ENCODE peak calls at places on chromosomes 7 and 10, in four cellular contexts. J is BE2C, V is H9, X is stomach. O is an unnamed sample.

GRCh38 chr10:15084502-15084922 is 4.1 kb downstream of the ACBD7 start:
- DNase-seq in X (peak; percentile 48), V (peak; percentile 69), J (peak; percentile 40), O (peak; percentile 53)

GRCh38 chr10:116521424-116522305 is 24.1 kb upstream of the PNLIP start:
- DNase-seq in V (no peak), X (no peak), J (peak; percentile 25), O (peak; percentile 65)

GRCh38 chr10:79066460-79067240 is 2.1 kb upstream of the ZMIZ1 start:
- DNase-seq in V (peak; percentile 69), J (peak; percentile 69), X (no peak), O (no peak)

GRCh38 chr10:47264797-47265281 is 35.2 kb upstream of the GDF10 start:
- DNase-seq in J (no peak), X (no peak), V (no peak), O (no peak)

GRCh38 chr10:16945566-16945965 is 128.3 kb upstream of the RSU1 start:
- DNase-seq in V (no peak), X (no peak), J (no peak), O (no peak)

GRCh38 chr7:112770051-112770450 is 20.1 kb downstream of the TMEM168 start:
- DNase-seq in X (no peak), J (no peak), V (no peak), O (no peak)

GRCh38 chr10:3803295-3803883 is 18.4 kb upstream of the KLF6 start:
- DNase-seq in X (no peak), J (no peak), V (no peak), O (no peak)

GRCh38 chr10:121188005-121188404 is 336.8 kb downstream of the WDR11 start:
- DNase-seq in J (no peak), X (no peak), V (no peak), O (no peak)

GRCh38 chr7:133820584-133820983 is 306.6 kb upstream of the LRGUK start:
- DNase-seq in V (no peak), X (no peak), J (peak; percentile 46), O (no peak)

GRCh38 chr7:71133232-71133622 is 1.3 kb downstream of the GALNT17 start:
- DNase-seq in J (no peak), X (no peak), V (no peak), O (no peak)

GRCh38 chr10:43407148-43407575 is 1.8 kb downstream of the HNRNPF start:
- DNase-seq in J (peak; percentile 64), V (no peak), X (peak; percentile 66), O (peak; percentile 80)

DNA sequence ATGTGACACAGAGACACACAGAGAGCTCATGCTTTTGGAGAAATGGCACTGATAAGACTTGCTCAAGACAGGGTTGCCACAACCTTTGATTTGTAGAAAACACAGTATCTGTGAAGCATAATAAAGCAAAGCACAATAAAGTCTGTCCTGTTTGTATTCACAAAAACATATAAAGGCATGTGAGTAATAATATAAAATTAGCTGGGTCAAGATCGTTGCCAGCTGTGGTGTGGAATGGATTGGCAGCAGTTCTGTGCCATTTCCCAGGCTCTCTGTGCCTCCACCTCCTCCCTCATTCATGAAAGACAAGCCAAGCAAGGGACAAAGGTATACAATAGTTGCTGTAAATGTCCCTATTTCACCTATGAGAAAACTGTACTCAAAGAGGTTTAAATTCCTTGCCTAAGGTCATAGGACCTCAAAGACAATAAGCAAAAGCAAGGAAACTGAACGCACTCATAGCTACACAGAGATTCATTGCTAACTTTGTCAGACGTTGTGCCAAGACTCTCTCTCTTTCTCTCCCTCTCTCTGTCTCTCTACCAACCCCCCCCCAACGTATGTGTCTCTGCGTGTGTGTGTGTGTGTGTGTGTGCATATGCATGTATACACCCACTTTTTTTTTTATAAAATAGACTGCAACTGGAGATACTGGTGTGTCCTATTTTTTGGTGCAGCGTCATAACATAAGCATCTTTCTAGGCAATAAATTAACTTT is 31.8 kb downstream of the CHST3 start:
- DNase-seq in J (no peak), X (no peak), V (no peak), O (no peak)
- H3K4me1 ChIP-seq in J (peaks cover 29% of the 10 kb centered on the region), X (peaks cover 34% of the 10 kb centered on the region), V (no peaks in the 10 kb centered on the region), O (no peaks in the 10 kb centered on the region)

GRCh38 chr7:134827889-134828288 is 48.5 kb downstream of the CALD1 start:
- DNase-seq in J (no peak), X (no peak), V (no peak), O (no peak)
- H3K4me1 ChIP-seq in J (peaks cover 9% of the 10 kb centered on the region), X (peaks cover 10% of the 10 kb centered on the region), V (no peaks in the 10 kb centered on the region), O (no peaks in the 10 kb centered on the region)

DNA sequence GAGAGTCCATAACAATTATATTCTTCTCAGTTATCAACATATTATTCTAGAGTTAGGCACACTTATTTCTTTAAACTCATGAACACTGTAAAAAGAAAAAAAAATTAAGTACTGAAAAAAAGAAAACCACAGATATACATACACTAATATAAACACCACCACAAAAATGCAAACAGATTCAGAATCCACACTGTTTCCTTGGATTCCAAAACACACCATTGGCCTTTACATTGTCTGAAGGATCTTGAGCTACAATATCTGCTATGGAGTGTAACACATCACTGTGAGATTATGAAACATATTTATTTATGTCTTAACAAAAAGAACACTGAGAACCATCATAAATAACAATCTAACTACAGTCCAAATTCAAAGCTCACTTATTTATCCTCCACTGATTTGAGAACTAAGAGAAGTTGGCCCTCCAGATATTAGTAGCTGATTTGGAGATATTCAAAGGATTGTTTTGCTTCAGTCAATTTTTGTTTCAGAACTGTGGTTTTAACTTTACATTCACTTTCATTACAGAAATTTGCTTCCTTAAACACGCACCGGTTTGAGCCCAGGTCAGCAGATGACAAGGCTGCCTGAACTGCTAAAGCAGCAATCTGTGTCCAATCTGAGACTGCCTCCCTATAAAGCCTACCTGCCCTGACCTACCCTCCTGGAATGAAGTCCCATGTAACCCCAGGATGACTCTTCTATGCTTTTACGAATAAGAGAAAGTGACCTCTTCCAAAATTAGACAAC is 47.0 kb upstream of the CDK1 start:
- DNase-seq in X (no peak), J (no peak), V (no peak), O (no peak)
- H3K4me1 ChIP-seq in X (peaks cover 5% of the 10 kb centered on the region), J (no peaks in the 10 kb centered on the region), V (peaks cover 3% of the 10 kb centered on the region), O (peaks cover 3% of the 10 kb centered on the region)

GRCh38 chr10:133324857-133325260 is 11.8 kb downstream of the CALY start:
- DNase-seq in X (no peak), V (no peak), J (peak; percentile 40), O (no peak)
- H3K4me1 ChIP-seq in X (peaks cover 30% of the 10 kb centered on the region), V (no peaks in the 10 kb centered on the region), J (no peaks in the 10 kb centered on the region), O (peaks cover 23% of the 10 kb centered on the region)